ENCODE peak calls at places on chromosomes 16 and 17, in six cellular contexts. I is NCI-H1694 treated with DMSO at 0.1 percent for 48 hours; P is A549; X is stimulated activated CD8-positive, alpha-beta memory T cell treated with anti-CD3 and anti-CD28 coated beads, Interleukin-7, amount 100 ng/mL, for 24 hours; C is PC-3; O is NCI-H2081. K is an unnamed sample.

GRCh38 chr16:70687172-70687531 is 1.3 kb upstream of the MTSS2 start:
- DNase-seq in I (no peak), P (no peak), X (no peak), C (no peak), O (no peak), K (no peak)

GRCh38 chr16:76194621-76195015 is 82.6 kb upstream of the CNTNAP4 start:
- DNase-seq in I (no peak), P (no peak), X (no peak), C (no peak), O (no peak), K (no peak)

GRCh38 chr17:59752446-59752845 is 45.0 kb downstream of the VMP1 start:
- DNase-seq in I (no peak), P (no peak), X (no peak), C (no peak), O (no peak), K (no peak)

GRCh38 chr17:60506312-60506711 is 19.7 kb downstream of the APPBP2 start:
- DNase-seq in I (no peak), P (no peak), X (no peak), C (peak; percentile 90), O (no peak), K (no peak)

GRCh38 chr17:65666869-65667268 is 105.4 kb upstream of the AXIN2 start:
- DNase-seq in I (no peak), P (no peak), X (no peak), C (no peak), O (no peak), K (no peak)

GRCh38 chr16:1839554-1839953 is 12.5 kb downstream of the FAHD1 start:
- DNase-seq in I (no peak), P (no peak), X (no peak), C (no peak), O (no peak), K (no peak)

GRCh38 chr17:82859431-82860403 is 19.9 kb upstream of the ZNF750 start:
- DNase-seq in I (no peak), P (peak; percentile 41), X (no peak), C (peak; percentile 14), O (peak; percentile 32), K (no peak)

GRCh38 chr16:88977028-88977844 is at the start of gene CBFA2T3:
- DNase-seq in I (no peak), P (no peak), X (no peak), C (no peak), O (no peak), K (peak; percentile 28)

GRCh38 chr17:81713004-81713555 is 996 bp downstream of the SLC25A10 start:
- DNase-seq in I (no peak), P (no peak), X (no peak), C (peak; percentile 25), O (no peak), K (no peak)

GRCh38 chr17:52470553-52470952 is 312.0 kb upstream of the CA10 start:
- DNase-seq in I (no peak), P (no peak), X (no peak), C (no peak), O (peak; percentile 18), K (no peak)

GRCh38 chr16:19744670-19745069 is 26.6 kb downstream of the IQCK start:
- DNase-seq in I (no peak), P (no peak), X (no peak), C (peak; percentile 21), O (peak; percentile 70), K (no peak)

GRCh38 chr16:1810106-1810505 is 16.5 kb downstream of the HAGH start:
- DNase-seq in I (no peak), P (no peak), X (no peak), C (no peak), O (no peak), K (no peak)

GRCh38 chr16:81520151-81520470 is 75.5 kb downstream of the CMIP start:
- DNase-seq in I (no peak), P (no peak), X (no peak), C (no peak), O (no peak), K (no peak)

K was measured in C1 segment of cervical spinal cord.